ENCODE peak calls at places on chromosomes 5 and 9, in six cellular contexts. O is upper lobe of right lung, B is GM12865, X is gastrocnemius medialis, N is fibroblast of lung, E is kidney epithelial cell. I is an unnamed sample.

GRCh38 chr9:34562136-34562745 is 27.3 kb downstream of the CNTFR start:
- DNase-seq in O (no peak), B (peak; percentile 38), X (no peak), N (no peak), E (no peak), I (peak; percentile 10)

GRCh38 chr5:67303356-67303755 is 106.8 kb upstream of the CD180 start:
- DNase-seq in O (no peak), B (no peak), X (no peak), N (peak; percentile 49), E (no peak), I (peak; percentile 87)

GRCh38 chr5:172303090-172303995 is 19.8 kb upstream of the UBTD2 start:
- DNase-seq in O (no peak), B (no peak), X (no peak), N (peak; percentile 21), E (no peak), I (peak; percentile 69)

GRCh38 chr9:129863059-129863690 is 27.9 kb downstream of the USP20 start:
- DNase-seq in O (no peak), B (no peak), X (no peak), N (peak; percentile 96), E (peak; percentile 31), I (peak; percentile 48)

GRCh38 chr5:31054436-31054835 is 139.1 kb upstream of the CDH6 start:
- DNase-seq in O (no peak), B (no peak), X (no peak), N (no peak), E (no peak), I (no peak)

GRCh38 chr5:170903075-170903474 is 41.3 kb downstream of the RANBP17 start:
- DNase-seq in O (no peak), B (no peak), X (no peak), N (no peak), E (no peak), I (no peak)

GRCh38 chr9:19552693-19553092 is 143.9 kb downstream of the ACER2 start:
- DNase-seq in O (no peak), B (no peak), X (no peak), N (no peak), E (no peak), I (no peak)

GRCh38 chr5:107542428-107542827 is 128.3 kb downstream of the EFNA5 start:
- DNase-seq in O (peak; percentile 82), B (peak; percentile 81), X (peak; percentile 77), N (peak; percentile 88), E (peak; percentile 87), I (peak; percentile 97)

GRCh38 chr5:76715484-76715733 is 517 bp upstream of the F2R start:
- DNase-seq in O (no peak), B (no peak), X (no peak), N (no peak), E (no peak), I (no peak)

GRCh38 chr5:79495311-79495710 is 18.6 kb downstream of the HOMER1 start:
- DNase-seq in O (no peak), B (no peak), X (no peak), N (peak; percentile 57), E (no peak), I (no peak)

GRCh38 chr5:175737481-175737880 is 79.6 kb downstream of the HRH2 start:
- DNase-seq in O (no peak), B (no peak), X (no peak), N (no peak), E (no peak), I (no peak)

GRCh38 chr9:79555474-79555873 is 16.3 kb upstream of the TLE4 start:
- DNase-seq in O (no peak), B (no peak), X (no peak), N (no peak), E (no peak), I (no peak)

GRCh38 chr5:2075365-2075764 is 192.6 kb upstream of the IRX4 start:
- DNase-seq in O (no peak), B (no peak), X (no peak), N (no peak), E (no peak), I (no peak)

GRCh38 chr5:91266184-91266705 is 116.9 kb downstream of the ARRDC3 start:
- DNase-seq in O (no peak), B (peak; percentile 49), X (no peak), N (peak; percentile 80), E (no peak), I (peak; percentile 68)

GRCh38 chr9:20208156-20208555 is 414.1 kb downstream of the MLLT3 start:
- DNase-seq in O (no peak), B (no peak), X (no peak), N (no peak), E (no peak), I (no peak)

GRCh38 chr5:107430077-107430625 is 240.6 kb downstream of the EFNA5 start:
- DNase-seq in O (no peak), B (no peak), X (no peak), N (no peak), E (no peak), I (peak; percentile 8)

GRCh38 chr9:14993061-14993800 is 83.0 kb upstream of the FREM1 start:
- DNase-seq in O (peak; percentile 91), B (peak; percentile 2), X (peak; percentile 73), N (peak; percentile 74), E (peak; percentile 56), I (peak; percentile 85)

GRCh38 chr5:107633171-107633901 is 37.4 kb downstream of the EFNA5 start:
- DNase-seq in O (no peak), B (no peak), X (no peak), N (peak; percentile 80), E (no peak), I (peak; percentile 57)

GRCh38 chr9:76884823-76885222 is 21.1 kb downstream of the PRUNE2 start:
- DNase-seq in O (no peak), B (no peak), X (no peak), N (no peak), E (no peak), I (no peak)

GRCh38 chr9:76886318-76886717 is 19.6 kb downstream of the PRUNE2 start:
- DNase-seq in O (no peak), B (peak; percentile 52), X (no peak), N (no peak), E (no peak), I (no peak)

GRCh38 chr9:76887951-76888350 is 18.0 kb downstream of the PRUNE2 start:
- DNase-seq in O (no peak), B (no peak), X (no peak), N (peak; percentile 26), E (no peak), I (no peak)

GRCh38 chr9:76883341-76883740 is 22.6 kb downstream of the PRUNE2 start:
- DNase-seq in O (no peak), B (no peak), X (no peak), N (no peak), E (no peak), I (no peak)

GRCh38 chr9:76887003-76887821 is 18.7 kb downstream of the PRUNE2 start:
- DNase-seq in O (no peak), B (peak; percentile 64), X (no peak), N (peak; percentile 46), E (no peak), I (no peak)
- H3K4me3 ChIP-seq in O (no peak overlapping the region), B (peak overlapping the region; percentile 5), X (no peak overlapping the region), N (no peak overlapping the region), E (no peak overlapping the region), I (no peak overlapping the region)

DNA sequence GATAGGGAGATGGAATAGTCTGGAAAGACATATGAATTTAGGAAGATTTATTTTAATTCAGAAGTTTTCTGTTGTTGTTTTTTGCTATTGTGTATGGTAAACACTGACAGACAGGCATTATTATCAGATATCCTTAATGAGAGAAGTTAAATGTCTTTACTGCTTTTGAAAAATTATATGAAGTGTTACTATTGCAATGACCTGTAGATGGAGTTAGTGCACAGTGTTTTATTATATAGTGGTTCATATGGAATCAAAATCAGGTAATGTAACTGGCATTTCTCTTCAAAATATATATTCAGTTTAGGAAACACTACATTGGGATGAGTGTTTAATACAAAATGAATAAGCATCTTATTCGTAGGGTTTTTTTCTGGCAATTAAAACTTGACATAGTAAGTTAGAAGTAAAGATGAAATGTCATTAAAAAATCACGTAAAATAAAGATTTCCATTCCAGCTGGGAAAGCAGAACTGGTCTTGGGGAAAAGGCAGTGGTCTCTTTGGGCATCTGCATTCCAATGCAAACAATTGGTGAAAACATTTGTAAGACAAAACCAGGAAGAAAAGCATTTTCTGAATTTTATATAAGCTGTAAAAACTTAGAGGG is 3.9 kb downstream of the GABRA1 start:
- DNase-seq in O (no peak), B (no peak), X (no peak), N (no peak), E (no peak), I (peak; percentile 2)
- TF ChIP-seq CTCF in O (peak; percentile 21), B (peak; percentile 5), X (no peak), N (no peak), E (peak; percentile 10), I (peak; percentile 16)

DNA sequence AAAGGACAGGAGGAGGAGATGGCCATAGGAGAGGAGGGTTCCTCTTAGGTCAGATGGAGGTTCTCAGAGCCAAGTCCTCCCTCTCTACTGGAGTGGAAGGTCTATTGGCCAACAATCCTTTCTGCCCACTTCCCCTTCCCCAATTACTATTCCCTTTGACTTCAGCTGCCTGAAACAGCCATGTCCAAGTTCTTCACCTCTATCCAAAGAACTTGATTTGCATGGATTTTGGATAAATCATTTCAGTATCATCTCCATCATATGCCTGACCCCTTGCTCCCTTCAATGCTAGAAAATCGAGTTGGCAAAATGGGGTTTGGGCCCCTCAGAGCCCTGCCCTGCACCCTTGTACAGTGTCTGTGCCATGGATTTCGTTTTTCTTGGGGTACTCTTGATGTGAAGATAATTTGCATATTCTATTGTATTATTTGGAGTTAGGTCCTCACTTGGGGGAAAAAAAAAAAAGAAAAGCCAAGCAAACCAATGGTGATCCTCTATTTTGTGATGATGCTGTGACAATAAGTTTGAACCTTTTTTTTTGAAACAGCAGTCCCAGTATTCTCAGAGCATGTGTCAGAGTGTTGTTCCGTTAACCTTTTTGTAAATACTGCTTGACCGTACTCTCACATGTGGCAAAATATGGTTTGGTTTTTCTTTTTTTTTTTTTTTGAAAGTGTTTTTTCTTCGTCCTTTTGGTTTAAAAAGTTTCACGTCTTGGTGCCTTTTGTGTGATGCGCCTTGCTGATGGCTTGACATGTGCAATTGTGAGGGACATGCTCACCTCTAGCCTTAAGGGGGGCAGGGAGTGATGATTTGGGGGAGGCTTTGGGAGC is 3.1 kb downstream of the EGR1 start:
- DNase-seq in O (no peak), B (no peak), X (no peak), N (peak; percentile 29), E (no peak), I (no peak)
- H3K4me3 ChIP-seq in O (peak overlapping the region; percentile 86), B (no peak overlapping the region), X (no peak overlapping the region), N (no peak overlapping the region), E (peak overlapping the region; percentile 73), I (no peak overlapping the region)

GRCh38 chr5:65102826-65103673 is 334.3 kb downstream of the CWC27 start:
- DNase-seq in O (peak; percentile 86), B (peak; percentile 81), X (peak; percentile 15), N (peak; percentile 75), E (peak; percentile 48), I (peak; percentile 62)
- TF ChIP-seq CTCF in O (peak; percentile 38), B (peak; percentile 17), X (peak; percentile 26), N (peak; percentile 13), E (peak; percentile 20), I (no peak)

GRCh38 chr9:137095664-137096517 is 9.1 kb downstream of the MAN1B1 start:
- DNase-seq in O (peak; percentile 67), B (peak; percentile 86), X (no peak), N (no peak), E (no peak), I (no peak)
- H3K4me3 ChIP-seq in O (no peak overlapping the region), B (peak overlapping the region; percentile 57), X (no peak overlapping the region), N (no peak overlapping the region), E (no peak overlapping the region), I (no peak overlapping the region)

I was measured in fibroblast of mammary gland.